ENCODE peak calls at places on chromosomes 12 and 14, in nine cellular contexts. One of them, this sample, is unnamed.

GRCh38 chr14:53022593-53022992 is 71.7 kb upstream of the FERMT2 start:
- DNase-seq in GM23248: peak; percentile 69
- DNase-seq in HT1080: peak; percentile 6
- DNase-seq in NCI-H1092: no peak
- DNase-seq in body of pancreas: no peak
- DNase-seq in HFFc6: peak; percentile 88
- DNase-seq in choroid plexus epithelial cell: no peak
- DNase-seq in GM23338: no peak
- DNase-seq in ovary: no peak
- DNase-seq in this sample: no peak

GRCh38 chr12:639988-640387 is 23.3 kb downstream of the NINJ2 start:
- DNase-seq in GM23248: no peak
- DNase-seq in choroid plexus epithelial cell: no peak
- DNase-seq in ovary: no peak
- DNase-seq in HT1080: no peak
- DNase-seq in NCI-H1092: no peak
- DNase-seq in HFFc6: no peak
- DNase-seq in body of pancreas: no peak
- DNase-seq in GM23338: no peak
- DNase-seq in this sample: no peak

GRCh38 chr12:33330940-33331339 is 108.7 kb downstream of the SYT10 start:
- DNase-seq in GM23338: no peak
- DNase-seq in ovary: no peak
- DNase-seq in GM23248: no peak
- DNase-seq in body of pancreas: no peak
- DNase-seq in HT1080: no peak
- DNase-seq in NCI-H1092: no peak
- DNase-seq in HFFc6: no peak
- DNase-seq in choroid plexus epithelial cell: no peak
- DNase-seq in this sample: no peak

GRCh38 chr12:108854453-108855283 is 2.7 kb downstream of the SSH1 start:
- DNase-seq in NCI-H1092: no peak
- DNase-seq in HFFc6: peak; percentile 97
- DNase-seq in GM23338: no peak
- DNase-seq in ovary: no peak
- DNase-seq in choroid plexus epithelial cell: peak; percentile 97
- DNase-seq in GM23248: peak; percentile 97
- DNase-seq in body of pancreas: peak; percentile 19
- DNase-seq in HT1080: peak; percentile 98
- DNase-seq in this sample: peak; percentile 99

GRCh38 chr12:1552978-1553471 is 41.4 kb downstream of the FBXL14 start:
- DNase-seq in HT1080: no peak
- DNase-seq in HFFc6: peak; percentile 90
- DNase-seq in choroid plexus epithelial cell: no peak
- DNase-seq in body of pancreas: no peak
- DNase-seq in GM23248: peak; percentile 60
- DNase-seq in NCI-H1092: no peak
- DNase-seq in ovary: no peak
- DNase-seq in GM23338: no peak
- DNase-seq in this sample: no peak

GRCh38 chr14:99587463-99588278 is 16.3 kb downstream of the CCDC85C start:
- DNase-seq in HT1080: no peak
- DNase-seq in body of pancreas: no peak
- DNase-seq in choroid plexus epithelial cell: no peak
- DNase-seq in HFFc6: no peak
- DNase-seq in ovary: no peak
- DNase-seq in NCI-H1092: no peak
- DNase-seq in GM23248: no peak
- DNase-seq in GM23338: no peak
- DNase-seq in this sample: no peak

GRCh38 chr12:62163368-62163767 is 96.8 kb upstream of the USP15 start:
- DNase-seq in GM23248: no peak
- DNase-seq in HT1080: no peak
- DNase-seq in choroid plexus epithelial cell: no peak
- DNase-seq in NCI-H1092: no peak
- DNase-seq in GM23338: no peak
- DNase-seq in ovary: no peak
- DNase-seq in HFFc6: no peak
- DNase-seq in body of pancreas: no peak
- DNase-seq in this sample: no peak

GRCh38 chr12:66268562-66268961 is 33.7 kb upstream of the HELB start:
- DNase-seq in choroid plexus epithelial cell: no peak
- DNase-seq in ovary: no peak
- DNase-seq in HT1080: no peak
- DNase-seq in HFFc6: no peak
- DNase-seq in body of pancreas: no peak
- DNase-seq in NCI-H1092: no peak
- DNase-seq in GM23248: no peak
- DNase-seq in GM23338: no peak
- DNase-seq in this sample: no peak

GRCh38 chr12:71567562-71567961 is 96.1 kb downstream of the ZFC3H1 start:
- DNase-seq in choroid plexus epithelial cell: no peak
- DNase-seq in NCI-H1092: no peak
- DNase-seq in body of pancreas: no peak
- DNase-seq in HT1080: no peak
- DNase-seq in GM23338: peak; percentile 26
- DNase-seq in ovary: no peak
- DNase-seq in HFFc6: peak; percentile 19
- DNase-seq in GM23248: peak; percentile 24
- DNase-seq in this sample: no peak

GRCh38 chr12:120404271-120404670 is 33.6 kb upstream of the COX6A1 start:
- DNase-seq in NCI-H1092: no peak
- DNase-seq in ovary: no peak
- DNase-seq in HT1080: peak; percentile 11
- DNase-seq in HFFc6: no peak
- DNase-seq in GM23338: peak; percentile 35
- DNase-seq in choroid plexus epithelial cell: no peak
- DNase-seq in GM23248: no peak
- DNase-seq in body of pancreas: no peak
- DNase-seq in this sample: no peak

GRCh38 chr14:99816642-99817041 is 23.4 kb downstream of the EML1 start:
- DNase-seq in HFFc6: no peak
- DNase-seq in GM23248: no peak
- DNase-seq in body of pancreas: no peak
- DNase-seq in NCI-H1092: no peak
- DNase-seq in GM23338: no peak
- DNase-seq in choroid plexus epithelial cell: no peak
- DNase-seq in HT1080: no peak
- DNase-seq in ovary: no peak
- DNase-seq in this sample: no peak

GRCh38 chr12:26295001-26295400 is 99.6 kb downstream of the SSPN start:
- DNase-seq in HT1080: no peak
- DNase-seq in choroid plexus epithelial cell: no peak
- DNase-seq in NCI-H1092: no peak
- DNase-seq in GM23338: no peak
- DNase-seq in ovary: no peak
- DNase-seq in body of pancreas: no peak
- DNase-seq in HFFc6: peak; percentile 16
- DNase-seq in GM23248: no peak
- DNase-seq in this sample: no peak

GRCh38 chr12:3947781-3948180 is 74.6 kb upstream of the PARP11 start:
- DNase-seq in GM23248: peak; percentile 3
- DNase-seq in GM23338: no peak
- DNase-seq in HFFc6: no peak
- DNase-seq in ovary: no peak
- DNase-seq in body of pancreas: no peak
- DNase-seq in HT1080: no peak
- DNase-seq in NCI-H1092: no peak
- DNase-seq in choroid plexus epithelial cell: no peak
- DNase-seq in this sample: no peak

GRCh38 chr14:23530360-23531055 is 21.1 kb downstream of the ZFHX2 start:
- DNase-seq in GM23248: no peak
- DNase-seq in GM23338: no peak
- DNase-seq in HFFc6: no peak
- DNase-seq in NCI-H1092: no peak
- DNase-seq in body of pancreas: no peak
- DNase-seq in choroid plexus epithelial cell: no peak
- DNase-seq in HT1080: no peak
- DNase-seq in ovary: no peak
- DNase-seq in this sample: no peak

GRCh38 chr12:95116773-95117172 is 43.4 kb upstream of the NR2C1 start:
- DNase-seq in HFFc6: no peak
- DNase-seq in GM23248: peak; percentile 23
- DNase-seq in HT1080: peak; percentile 59
- DNase-seq in choroid plexus epithelial cell: no peak
- DNase-seq in body of pancreas: no peak
- DNase-seq in NCI-H1092: no peak
- DNase-seq in GM23338: peak; percentile 8
- DNase-seq in ovary: no peak
- DNase-seq in this sample: no peak

GRCh38 chr14:100072783-100073346 is 7.6 kb downstream of the EVL start:
- DNase-seq in HT1080: no peak
- DNase-seq in GM23248: no peak
- DNase-seq in GM23338: peak; percentile 24
- DNase-seq in body of pancreas: no peak
- DNase-seq in choroid plexus epithelial cell: peak; percentile 26
- DNase-seq in NCI-H1092: no peak
- DNase-seq in HFFc6: no peak
- DNase-seq in ovary: no peak
- DNase-seq in this sample: no peak

GRCh38 chr14:73741386-73741875 is 27.2 kb upstream of the PNMA1 start:
- DNase-seq in HFFc6: peak; percentile 48
- DNase-seq in GM23338: peak; percentile 71
- DNase-seq in NCI-H1092: no peak
- DNase-seq in ovary: peak; percentile 71
- DNase-seq in GM23248: peak; percentile 73
- DNase-seq in HT1080: peak; percentile 94
- DNase-seq in choroid plexus epithelial cell: peak; percentile 70
- DNase-seq in body of pancreas: peak; percentile 50
- DNase-seq in this sample: no peak

GRCh38 chr12:47709277-47710048 is 3.6 kb upstream of the RPAP3 start:
- DNase-seq in choroid plexus epithelial cell: no peak
- DNase-seq in body of pancreas: no peak
- DNase-seq in ovary: no peak
- DNase-seq in NCI-H1092: no peak
- DNase-seq in HFFc6: peak; percentile 16
- DNase-seq in HT1080: no peak
- DNase-seq in GM23338: no peak
- DNase-seq in GM23248: peak; percentile 29
- DNase-seq in this sample: no peak

GRCh38 chr12:70645494-70646317 is 8.5 kb upstream of the PTPRB start:
- DNase-seq in choroid plexus epithelial cell: peak; percentile 93
- DNase-seq in GM23338: peak; percentile 41
- DNase-seq in NCI-H1092: no peak
- DNase-seq in HFFc6: peak; percentile 86
- DNase-seq in GM23248: peak; percentile 96
- DNase-seq in body of pancreas: peak; percentile 47
- DNase-seq in HT1080: peak; percentile 98
- DNase-seq in ovary: no peak
- DNase-seq in this sample: peak; percentile 83

GRCh38 chr12:93870020-93870795 is 193.0 kb downstream of the CRADD start:
- DNase-seq in GM23248: no peak
- DNase-seq in HFFc6: no peak
- DNase-seq in body of pancreas: no peak
- DNase-seq in HT1080: no peak
- DNase-seq in GM23338: no peak
- DNase-seq in NCI-H1092: no peak
- DNase-seq in choroid plexus epithelial cell: no peak
- DNase-seq in ovary: no peak
- DNase-seq in this sample: no peak

GRCh38 chr14:40113671-40114070 is 681.4 kb upstream of the FBXO33 start:
- DNase-seq in GM23338: no peak
- DNase-seq in GM23248: no peak
- DNase-seq in ovary: no peak
- DNase-seq in body of pancreas: no peak
- DNase-seq in HFFc6: no peak
- DNase-seq in choroid plexus epithelial cell: no peak
- DNase-seq in HT1080: no peak
- DNase-seq in NCI-H1092: no peak
- DNase-seq in this sample: no peak

GRCh38 chr12:116160196-116160595 is 117.3 kb downstream of the MED13L start:
- DNase-seq in GM23338: no peak
- DNase-seq in HFFc6: peak; percentile 53
- DNase-seq in GM23248: peak; percentile 74
- DNase-seq in HT1080: peak; percentile 60
- DNase-seq in choroid plexus epithelial cell: peak; percentile 41
- DNase-seq in ovary: no peak
- DNase-seq in body of pancreas: no peak
- DNase-seq in NCI-H1092: no peak
- DNase-seq in this sample: peak; percentile 55

GRCh38 chr14:22008098-22008412 is 334.4 kb upstream of the OR4E1 start:
- DNase-seq in GM23248: no peak
- DNase-seq in HFFc6: no peak
- DNase-seq in NCI-H1092: no peak
- DNase-seq in body of pancreas: no peak
- DNase-seq in HT1080: no peak
- DNase-seq in ovary: no peak
- DNase-seq in choroid plexus epithelial cell: no peak
- DNase-seq in GM23338: no peak
- DNase-seq in this sample: no peak

GRCh38 chr12:32049956-32050355 is 56.7 kb upstream of the BICD1 start:
- DNase-seq in HT1080: no peak
- DNase-seq in body of pancreas: no peak
- DNase-seq in choroid plexus epithelial cell: no peak
- DNase-seq in HFFc6: peak; percentile 8
- DNase-seq in GM23248: no peak
- DNase-seq in GM23338: no peak
- DNase-seq in ovary: no peak
- DNase-seq in NCI-H1092: no peak
- DNase-seq in this sample: no peak